ENCODE peak calls at places on chromosomes 7 and 10, in nine cellular contexts. U is tibial artery; M is CD4-positive, alpha-beta T cell; T is T-cell; K is Daoy; E is kidney epithelial cell; L is HS-5; Q is NCI-H1436; H is A673. O is an unnamed sample.

GRCh38 chr10:92993671-92994304 is 66.8 kb upstream of the CYP26C1 start:
- DNase-seq in M (no peak), H (peak), E (no peak), K (no peak), U (no peak), T (no peak), L (no peak), Q (no peak), O (peak)

GRCh38 chr7:35416568-35416967 is 162.7 kb upstream of the TBX20 start:
- DNase-seq in M (no peak), L (no peak), Q (no peak), K (no peak), E (no peak), T (no peak), U (no peak), H (no peak), O (no peak)

GRCh38 chr7:73870041-73870492 is 9.1 kb downstream of the TMEM270 start:
- DNase-seq in Q (no peak), K (no peak), M (no peak), E (no peak), L (no peak), T (no peak), U (no peak), H (no peak), O (no peak)

GRCh38 chr10:88927291-88927690 is 25.3 kb downstream of the ACTA2 start:
- DNase-seq in K (no peak), T (no peak), U (no peak), M (no peak), H (no peak), L (no peak), E (no peak), Q (no peak), O (no peak)

GRCh38 chr10:95388539-95388938 is 97.7 kb upstream of the PDLIM1 start:
- DNase-seq in E (no peak), H (no peak), L (no peak), U (peak), M (no peak), Q (no peak), T (no peak), K (no peak), O (no peak)

GRCh38 chr7:145543245-145543644 is 573.4 kb upstream of the CNTNAP2 start:
- DNase-seq in H (no peak), E (no peak), M (no peak), U (no peak), K (no peak), Q (no peak), T (no peak), L (no peak), O (no peak)

GRCh38 chr10:72333111-72334012 is 21.4 kb downstream of the DNAJB12 start:
- DNase-seq in K (no peak), H (no peak), L (no peak), M (no peak), E (no peak), Q (no peak), T (no peak), U (no peak), O (no peak)

GRCh38 chr7:30226593-30227268 is 57.7 kb upstream of the ZNRF2 start:
- DNase-seq in T (no peak), L (no peak), K (peak), U (no peak), H (peak), E (no peak), Q (peak), M (no peak), O (peak)

GRCh38 chr7:85564861-85565630 is 378.2 kb upstream of the SEMA3D start:
- DNase-seq in M (no peak), T (no peak), H (no peak), Q (no peak), L (no peak), U (no peak), E (no peak), K (no peak), O (no peak)

GRCh38 chr10:114715171-114715670 is 57.1 kb upstream of the ABLIM1 start:
- DNase-seq in Q (no peak), H (no peak), U (no peak), K (peak), L (no peak), M (no peak), E (no peak), T (no peak), O (no peak)

GRCh38 chr7:103987455-103987854 is 2.0 kb downstream of the RELN start:
- DNase-seq in U (no peak), M (no peak), T (no peak), L (no peak), H (no peak), E (no peak), K (no peak), Q (no peak), O (no peak)

GRCh38 chr10:77501846-77502251 is 135.8 kb downstream of the KCNMA1 start:
- DNase-seq in L (peak), E (no peak), K (no peak), Q (no peak), H (no peak), T (no peak), U (no peak), M (no peak), O (no peak)

GRCh38 chr10:32577448-32577847 is 131.5 kb downstream of the CCDC7 start:
- DNase-seq in H (no peak), T (no peak), M (no peak), Q (no peak), L (no peak), U (no peak), E (peak), K (no peak), O (no peak)

GRCh38 chr7:11168622-11169170 is 195.0 kb downstream of the PHF14 start:
- DNase-seq in M (no peak), T (no peak), U (no peak), E (no peak), K (no peak), Q (peak), H (no peak), L (no peak), O (no peak)

GRCh38 chr7:23373151-23374004 is 74.2 kb downstream of the MALSU1 start:
- DNase-seq in T (peak), H (no peak), E (no peak), L (no peak), K (peak), U (no peak), M (peak), Q (no peak), O (peak)

GRCh38 chr7:38002689-38003088 is 82.2 kb downstream of the EPDR1 start:
- DNase-seq in U (no peak), H (no peak), T (no peak), L (no peak), E (no peak), M (no peak), Q (no peak), K (no peak), O (no peak)

GRCh38 chr10:5484205-5484604 is 15.2 kb downstream of the CALML5 start:
- DNase-seq in M (no peak), E (no peak), H (no peak), U (no peak), T (no peak), K (no peak), Q (no peak), L (no peak), O (no peak)

GRCh38 chr10:117502421-117503169 is 40.0 kb upstream of the EMX2 start:
- DNase-seq in K (no peak), L (no peak), E (no peak), H (no peak), T (no peak), Q (no peak), M (no peak), U (peak), O (no peak)

GRCh38 chr7:15954671-15955354 is 268.3 kb upstream of the MEOX2 start:
- DNase-seq in H (no peak), K (no peak), M (no peak), Q (no peak), T (no peak), L (no peak), E (no peak), U (no peak), O (no peak)

GRCh38 chr7:55449205-55449991 is 84.3 kb downstream of the LANCL2 start:
- DNase-seq in K (no peak), T (no peak), U (no peak), Q (no peak), L (no peak), E (no peak), H (no peak), M (no peak), O (no peak)

GRCh38 chr10:46092523-46093195 is 46.6 kb upstream of the MSMB start:
- DNase-seq in U (no peak), H (no peak), Q (no peak), E (no peak), M (no peak), K (no peak), T (peak), L (no peak), O (no peak)

GRCh38 chr7:26449175-26450165 is 157.8 kb downstream of the SNX10 start:
- DNase-seq in Q (no peak), U (no peak), M (no peak), K (peak), T (no peak), E (peak), H (no peak), L (peak), O (no peak)

GRCh38 chr10:70668454-70668970 is 3.8 kb upstream of the ADAMTS14 start:
- DNase-seq in H (no peak), L (no peak), K (peak), M (no peak), U (no peak), Q (no peak), E (no peak), T (no peak), O (no peak)